ENCODE peak calls at places on chromosomes 13 and 19, in eight cellular contexts. X is heart right ventricle, R is uterus, J is fibroblast of pulmonary artery, Q is fibroblast of lung, L is vagina, B is AG10803, I is stomach. Z is an unnamed sample.

GRCh38 chr13:27034678-27035111 is 136.9 kb downstream of the USP12 start:
- DNase-seq in X (no peak), R (no peak), J (no peak), Q (no peak), L (no peak), B (no peak), I (no peak), Z (no peak)

GRCh38 chr19:55931936-55932386 is at the start of gene NLRP13:
- DNase-seq in X (no peak), R (no peak), J (no peak), Q (no peak), L (peak; percentile 72), B (no peak), I (no peak), Z (no peak)

GRCh38 chr13:100573121-100573520 is 15.5 kb downstream of the GGACT start:
- DNase-seq in X (peak; percentile 46), R (peak; percentile 57), J (peak; percentile 90), Q (peak; percentile 82), L (no peak), B (peak; percentile 82), I (peak; percentile 82), Z (peak; percentile 37)

GRCh38 chr19:39701291-39701690 is 3.0 kb upstream of the LGALS14 start:
- DNase-seq in X (no peak), R (no peak), J (no peak), Q (no peak), L (no peak), B (no peak), I (no peak), Z (no peak)

GRCh38 chr13:113528101-113528797 is 37.7 kb upstream of the DCUN1D2 start:
- DNase-seq in X (no peak), R (no peak), J (no peak), Q (no peak), L (peak; percentile 55), B (no peak), I (peak; percentile 17), Z (no peak)

GRCh38 chr19:17743874-17744273 is 7.4 kb upstream of the FCHO1 start:
- DNase-seq in X (no peak), R (no peak), J (peak; percentile 76), Q (peak; percentile 61), L (no peak), B (peak; percentile 33), I (no peak), Z (no peak)

GRCh38 chr13:90156390-90156789 is 1191.1 kb upstream of the MIR17HG start:
- DNase-seq in X (no peak), R (no peak), J (no peak), Q (no peak), L (no peak), B (no peak), I (no peak), Z (no peak)

GRCh38 chr19:13847033-13847899 is 29.7 kb upstream of the NANOS3 start:
- DNase-seq in X (peak; percentile 98), R (peak; percentile 95), J (peak; percentile 94), Q (peak; percentile 94), L (no peak), B (peak; percentile 96), I (peak; percentile 90), Z (peak; percentile 82)

GRCh38 chr19:8137425-8137824 is 12.0 kb downstream of the FBN3 start:
- DNase-seq in X (no peak), R (no peak), J (no peak), Q (no peak), L (no peak), B (no peak), I (no peak), Z (no peak)

GRCh38 chr13:49859568-49859967 is 67.1 kb upstream of the KPNA3 start:
- DNase-seq in X (no peak), R (no peak), J (peak; percentile 87), Q (peak; percentile 90), L (no peak), B (peak; percentile 93), I (no peak), Z (peak; percentile 87)

GRCh38 chr13:106398289-106398688 is 137.2 kb downstream of the EFNB2 start:
- DNase-seq in X (no peak), R (no peak), J (no peak), Q (no peak), L (no peak), B (no peak), I (no peak), Z (no peak)

GRCh38 chr19:38405276-38405675 is 2.4 kb downstream of the FAM98C start:
- DNase-seq in X (no peak), R (no peak), J (no peak), Q (no peak), L (no peak), B (no peak), I (no peak), Z (no peak)

GRCh38 chr19:40335101-40335500 is 13.1 kb downstream of the C19orf47 start:
- DNase-seq in X (no peak), R (no peak), J (no peak), Q (no peak), L (no peak), B (no peak), I (no peak), Z (no peak)

GRCh38 chr13:85653681-85654080 is 145.5 kb downstream of the SLITRK6 start:
- DNase-seq in X (no peak), R (no peak), J (no peak), Q (no peak), L (no peak), B (no peak), I (no peak), Z (no peak)

GRCh38 chr13:107817652-107818287 is 397.6 kb downstream of the LIG4 start:
- DNase-seq in X (no peak), R (no peak), J (no peak), Q (no peak), L (no peak), B (no peak), I (no peak), Z (no peak)

GRCh38 chr19:2227415-2228156 is 8.5 kb downstream of the PLEKHJ1 start:
- DNase-seq in X (no peak), R (no peak), J (no peak), Q (no peak), L (no peak), B (no peak), I (no peak), Z (no peak)

GRCh38 chr19:42455621-42456081 is 12.9 kb upstream of the CXCL17 start:
- DNase-seq in X (no peak), R (no peak), J (no peak), Q (no peak), L (no peak), B (no peak), I (no peak), Z (no peak)

GRCh38 chr19:6092329-6093286 is 17.7 kb downstream of the RFX2 start:
- DNase-seq in X (peak; percentile 82), R (peak; percentile 74), J (peak; percentile 77), Q (peak; percentile 71), L (no peak), B (peak; percentile 91), I (peak; percentile 80), Z (no peak)

GRCh38 chr19:43561144-43561970 is 14.0 kb downstream of the XRCC1 start:
- DNase-seq in X (no peak), R (no peak), J (no peak), Q (no peak), L (no peak), B (no peak), I (no peak), Z (no peak)

GRCh38 chr19:41016488-41017071 is 25.5 kb downstream of the CYP2B6 start:
- DNase-seq in X (no peak), R (no peak), J (no peak), Q (no peak), L (peak; percentile 61), B (no peak), I (no peak), Z (no peak)

GRCh38 chr19:29535432-29535831 is 9.6 kb downstream of the VSTM2B start:
- DNase-seq in X (no peak), R (no peak), J (no peak), Q (no peak), L (no peak), B (no peak), I (peak; percentile 11), Z (no peak)

GRCh38 chr13:43303040-43303729 is 279.8 kb downstream of the DNAJC15 start:
- DNase-seq in X (peak; percentile 57), R (peak; percentile 24), J (peak; percentile 80), Q (peak; percentile 80), L (no peak), B (peak; percentile 84), I (peak; percentile 78), Z (peak; percentile 33)

DNA sequence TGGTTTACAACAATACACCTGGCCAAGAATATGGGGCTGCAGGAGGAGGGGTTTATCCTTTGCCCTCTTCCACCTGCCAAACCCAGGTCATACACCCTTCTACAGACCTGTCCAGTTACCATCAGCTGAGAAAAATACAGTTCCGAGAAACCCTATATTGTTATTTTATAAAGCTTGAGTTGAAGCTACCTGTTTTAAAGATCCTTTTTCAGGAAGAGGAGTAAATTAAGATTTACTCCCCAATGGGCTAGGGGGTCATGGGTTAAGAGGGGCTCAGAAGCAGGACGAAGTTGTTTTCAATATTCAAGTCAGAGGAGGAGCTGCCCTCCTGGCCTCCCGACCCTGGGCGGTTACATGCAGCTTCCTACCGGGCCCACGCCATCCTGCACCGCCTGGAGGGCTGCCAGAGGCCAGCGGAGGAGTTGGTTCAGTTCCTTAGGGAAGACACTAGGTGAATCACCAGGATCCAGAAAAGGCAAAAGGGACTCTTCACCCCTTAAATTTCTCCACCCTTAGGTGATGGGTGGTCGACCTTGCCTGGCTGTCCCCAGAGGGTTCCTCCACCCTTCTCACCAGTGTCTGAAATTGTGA is 1.3 kb downstream of the GJB2 start:
- DNase-seq in X (no peak), R (no peak), J (no peak), Q (no peak), L (no peak), B (no peak), I (no peak), Z (no peak)
- H3K4me3 ChIP-seq in X (peak overlapping the region; percentile 72), R (no peak overlapping the region), J (no peak overlapping the region), Q (no peak overlapping the region), L (peak overlapping the region; percentile 59), B (no peak overlapping the region), I (peak overlapping the region; percentile 80), Z (no peak overlapping the region)

GRCh38 chr13:74128171-74128767 is 5.9 kb downstream of the KLF12 start:
- DNase-seq in X (no peak), R (no peak), J (peak; percentile 62), Q (no peak), L (no peak), B (peak; percentile 31), I (no peak), Z (no peak)
- H3K4me3 ChIP-seq in X (no peak overlapping the region), R (no peak overlapping the region), J (no peak overlapping the region), Q (no peak overlapping the region), L (no peak overlapping the region), B (no peak overlapping the region), I (no peak overlapping the region), Z (no peak overlapping the region)

DNA sequence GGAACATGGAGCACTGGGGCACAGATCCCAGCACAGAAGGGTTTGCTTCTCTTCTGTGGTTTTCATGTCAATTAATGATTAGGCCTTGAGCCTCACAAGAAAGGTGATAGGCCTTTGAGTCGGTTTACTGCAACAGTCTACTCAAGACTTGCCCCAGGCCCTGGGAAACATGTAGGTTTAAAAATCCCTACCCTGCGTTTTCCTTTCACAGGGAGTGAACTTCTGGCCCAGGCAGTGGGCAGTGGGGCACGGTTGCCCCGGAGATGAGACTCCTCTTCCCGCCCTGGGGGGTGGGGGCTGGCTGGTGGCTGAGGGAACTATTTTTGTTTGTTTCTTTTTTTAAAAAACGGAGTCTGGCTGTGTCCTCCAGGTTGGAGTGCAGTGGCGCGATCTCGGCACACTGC is 597 bp upstream of the SPATA13 start:
- DNase-seq in X (no peak), R (no peak), J (no peak), Q (no peak), L (no peak), B (no peak), I (no peak), Z (no peak)
- H3K4me3 ChIP-seq in X (peak overlapping the region; percentile 79), R (peak overlapping the region; percentile 95), J (peak overlapping the region; percentile 81), Q (peak overlapping the region; percentile 39), L (peak overlapping the region; percentile 64), B (peak overlapping the region; percentile 90), I (peak overlapping the region; percentile 78), Z (peak overlapping the region; percentile 72)

GRCh38 chr19:51131780-51132680 is 7.3 kb downstream of the SIGLEC9 start:
- DNase-seq in X (peak; percentile 60), R (no peak), J (peak; percentile 86), Q (peak; percentile 60), L (no peak), B (peak; percentile 65), I (peak; percentile 56), Z (no peak)
- H3K4me3 ChIP-seq in X (peak overlapping the region; percentile 26), R (no peak overlapping the region), J (no peak overlapping the region), Q (no peak overlapping the region), L (no peak overlapping the region), B (no peak overlapping the region), I (no peak overlapping the region), Z (no peak overlapping the region)